ENCODE peak calls at places on chromosomes 4 and X, in ten cellular contexts. R is NCI-H1105; U is astrocyte of the spinal cord; W is cardiac fibroblast; F is stimulated activated CD4-positive, alpha-beta T cell treated with anti-CD3 and anti-CD28 coated beads, Interleukin-4, amount 100 ng/mL, for 4 hours; J is glutamatergic neuron; S is activated T-cell treated with anti-CD3 and anti-CD28 coated beads, Interleukin-2, amount 50 U/mL, for 72 hours; Y is A549; X is Caki2; N is NCI-H2107. L is an unnamed sample.

GRCh38 chr4:22410645-22411247 is 105.1 kb downstream of the ADGRA3 start:
- DNase-seq in W (peak; percentile 43), S (no peak), N (no peak), F (no peak), Y (no peak), X (no peak), J (no peak), U (peak; percentile 37), R (peak; percentile 22), L (no peak)

GRCh38 chr4:11418610-11419009 is 10.1 kb downstream of the HS3ST1 start:
- DNase-seq in W (no peak), F (no peak), X (no peak), U (no peak), N (no peak), S (no peak), R (no peak), Y (no peak), J (no peak), L (peak; percentile 30)

GRCh38 chr4:151643564-151643963 is 117.2 kb downstream of the GATB start:
- DNase-seq in F (no peak), U (no peak), J (no peak), S (no peak), N (no peak), R (no peak), W (no peak), Y (no peak), X (no peak), L (no peak)

GRCh38 chr4:62512271-62512670 is 1312.1 kb downstream of the ADGRL3 start:
- DNase-seq in R (no peak), N (no peak), U (no peak), W (no peak), J (no peak), Y (no peak), S (no peak), F (no peak), X (no peak), L (no peak)

GRCh38 chr4:109801895-109802319 is at the start of gene CFI:
- DNase-seq in W (peak; percentile 92), N (no peak), U (peak; percentile 86), J (no peak), Y (no peak), R (no peak), F (no peak), X (peak; percentile 14), S (no peak), L (peak; percentile 64)

GRCh38 chrX:15242899-15243555 is 26.9 kb downstream of the ASB9 start:
- DNase-seq in W (peak; percentile 53), Y (peak; percentile 46), R (peak; percentile 22), U (peak; percentile 59), J (peak; percentile 27), F (no peak), X (no peak), S (peak; percentile 23), N (peak; percentile 28), L (peak; percentile 38)

GRCh38 chrX:34058005-34058404 is 74.1 kb downstream of the FAM47A start:
- DNase-seq in S (no peak), W (no peak), F (no peak), U (no peak), Y (no peak), R (no peak), J (no peak), N (no peak), X (no peak), L (no peak)

GRCh38 chrX:93673056-93673868 is at the start of gene NAP1L3:
- DNase-seq in S (peak; percentile 79), R (peak; percentile 78), J (peak; percentile 76), X (peak; percentile 70), Y (peak; percentile 23), U (peak; percentile 84), F (peak; percentile 48), W (peak; percentile 71), N (peak; percentile 12), L (peak; percentile 32)

GRCh38 chr4:174461438-174462106 is 60.7 kb downstream of the HPGD start:
- DNase-seq in J (no peak), N (no peak), X (peak; percentile 81), F (no peak), R (peak; percentile 11), W (no peak), U (peak; percentile 9), S (no peak), Y (peak; percentile 40), L (peak; percentile 38)

GRCh38 chr4:121784975-121785374 is 16.1 kb upstream of the EXOSC9 start:
- DNase-seq in J (no peak), Y (no peak), S (no peak), F (no peak), N (no peak), R (no peak), W (peak; percentile 98), X (no peak), U (peak; percentile 94), L (peak; percentile 98)

GRCh38 chr4:72858328-72858727 is 211.2 kb downstream of the COX18 start:
- DNase-seq in J (no peak), F (no peak), Y (no peak), R (no peak), S (no peak), N (no peak), X (peak; percentile 50), W (peak; percentile 58), U (peak; percentile 82), L (peak; percentile 87)

GRCh38 chrX:47483310-47484268 is 567 bp upstream of the ZNF41 start:
- DNase-seq in U (peak; percentile 28), S (no peak), F (no peak), R (no peak), X (peak; percentile 25), N (peak; percentile 8), J (peak; percentile 40), Y (no peak), W (peak; percentile 49), L (peak; percentile 60)

GRCh38 chr4:122928930-122929329 is 6.5 kb upstream of the NUDT6 start:
- DNase-seq in U (no peak), Y (no peak), N (no peak), F (no peak), S (no peak), R (no peak), J (no peak), X (no peak), W (no peak), L (no peak)

GRCh38 chr4:119721878-119722277 is 93.3 kb upstream of the PDE5A start:
- DNase-seq in U (no peak), R (no peak), W (no peak), Y (no peak), N (no peak), S (no peak), F (no peak), J (no peak), X (no peak), L (no peak)

GRCh38 chr4:153143527-153144348 is 60.5 kb upstream of the TRIM2 start:
- DNase-seq in W (peak; percentile 33), N (peak; percentile 24), J (peak; percentile 27), U (peak; percentile 74), Y (no peak), F (no peak), R (peak; percentile 58), X (peak; percentile 85), S (no peak), L (no peak)

GRCh38 chr4:128686810-128687209 is 122.7 kb upstream of the JADE1 start:
- DNase-seq in X (no peak), U (no peak), W (no peak), N (no peak), Y (no peak), S (no peak), J (no peak), R (no peak), F (no peak), L (peak; percentile 24)

GRCh38 chr4:174278467-174278866 is 5.0 kb downstream of the FBXO8 start:
- DNase-seq in R (no peak), Y (no peak), X (no peak), J (no peak), W (no peak), F (no peak), U (no peak), S (peak; percentile 16), N (no peak), L (peak; percentile 17)

GRCh38 chrX:54492340-54492739 is 3.7 kb downstream of the FGD1 start:
- DNase-seq in S (no peak), R (no peak), F (no peak), X (peak; percentile 35), W (peak; percentile 53), N (no peak), U (peak; percentile 56), J (no peak), Y (no peak), L (peak; percentile 40)

GRCh38 chr4:186392017-186392416 is 126.0 kb downstream of the F11 start:
- DNase-seq in N (no peak), X (no peak), W (no peak), Y (no peak), J (no peak), R (no peak), U (no peak), F (no peak), S (no peak), L (no peak)